ENCODE peak calls at places on chromosomes 5 and 9, in five cellular contexts. D is stimulated activated CD8-positive, alpha-beta memory T cell treated with anti-CD3 and anti-CD28 coated beads, Interleukin-2, amount 100 ng/mL, for 48 hours; H is activated T-cell treated with anti-CD3 and anti-CD28 coated beads for 1 hour; X is T follicular helper cell; O is ovary. L is an unnamed sample.
A peak's percentile ranks its signal among the peaks of the same experiment; 100 is the strongest.

GRCh38 chr9:78811562-78812276 is 514.8 kb downstream of the PSAT1 start:
- DNase-seq in D (no peak), X (no peak), H (no peak), O (no peak), L (no peak)

GRCh38 chr9:107948601-107949000 is 459.0 kb upstream of the KLF4 start:
- DNase-seq in X (no peak), O (no peak), D (no peak), H (no peak), L (no peak)

GRCh38 chr9:135617538-135617900 is 21.8 kb downstream of the GLT6D1 start:
- DNase-seq in O (no peak), H (no peak), D (no peak), X (no peak), L (no peak)

GRCh38 chr5:134541736-134542376 is 16.4 kb downstream of the JADE2 start:
- DNase-seq in X (no peak), D (no peak), O (peak; percentile 77), H (no peak), L (peak; percentile 67)

GRCh38 chr9:131473891-131474290 is 28.8 kb upstream of the POMT1 start:
- DNase-seq in O (peak; percentile 21), X (no peak), D (no peak), H (no peak), L (no peak)

GRCh38 chr9:89442501-89442978 is 55.4 kb downstream of the SEMA4D start:
- DNase-seq in H (no peak), O (no peak), D (no peak), X (no peak), L (no peak)

GRCh38 chr9:7656648-7657047 is 142.9 kb downstream of the DMAC1 start:
- DNase-seq in X (no peak), D (no peak), O (no peak), H (no peak), L (no peak)

GRCh38 chr9:94802795-94803194 is 76.3 kb downstream of the AOPEP start:
- DNase-seq in X (no peak), H (no peak), O (no peak), D (no peak), L (no peak)

GRCh38 chr5:154473581-154474266 is 4.3 kb downstream of the HAND1 start:
- DNase-seq in D (no peak), X (no peak), H (no peak), O (no peak), L (no peak)

GRCh38 chr5:41410737-41411136 is 99.7 kb downstream of the PLCXD3 start:
- DNase-seq in O (no peak), H (no peak), X (no peak), D (no peak), L (no peak)

GRCh38 chr5:157963761-157964160 is 104.8 kb upstream of the CLINT1 start:
- DNase-seq in O (no peak), H (no peak), D (no peak), X (no peak), L (no peak)

GRCh38 chr5:100900796-100901731 is 2.0 kb downstream of the ST8SIA4 start:
- DNase-seq in O (peak; percentile 36), H (peak; percentile 83), X (peak; percentile 82), D (peak; percentile 85), L (peak; percentile 87)

GRCh38 chr9:110601098-110601497 is 21.6 kb upstream of the SVEP1 start:
- DNase-seq in D (no peak), H (no peak), X (no peak), O (no peak), L (no peak)

GRCh38 chr9:6708732-6709131 is 49.0 kb upstream of the KDM4C start:
- DNase-seq in O (no peak), D (no peak), H (no peak), X (no peak), L (no peak)

GRCh38 chr9:82170079-82170662 is 181.6 kb downstream of the SPATA31D1 start:
- DNase-seq in X (no peak), H (no peak), D (no peak), O (no peak), L (no peak)

GRCh38 chr5:38598994-38599611 is 42.7 kb upstream of the LIFR start:
- DNase-seq in X (no peak), D (no peak), O (no peak), H (no peak), L (no peak)

GRCh38 chr5:173530547-173530946 is 85.9 kb downstream of the BOD1 start:
- DNase-seq in X (no peak), H (no peak), D (no peak), O (no peak), L (no peak)

GRCh38 chr9:17528859-17529258 is 50.0 kb upstream of the SH3GL2 start:
- DNase-seq in O (no peak), D (no peak), H (no peak), X (no peak), L (no peak)

GRCh38 chr5:67355135-67355729 is 158.6 kb upstream of the CD180 start:
- DNase-seq in O (no peak), H (no peak), X (no peak), D (no peak), L (no peak)

L was measured in Right ventricle myocardium superior.